ENCODE peak calls at places on chromosomes 5 and 9, in four cellular contexts. One of them, this sample, is unnamed.

GRCh38 chr9:130240410-130241197 is 25.0 kb upstream of the HMCN2 start:
- DNase-seq in H1: no peak
- DNase-seq in HCT116: peak; percentile 53
- DNase-seq in GM12878: peak; percentile 54
- DNase-seq in this sample: peak; percentile 85

GRCh38 chr9:98118640-98119601 is at the start of gene TRIM14:
- DNase-seq in H1: peak; percentile 80
- DNase-seq in HCT116: peak; percentile 18
- DNase-seq in GM12878: no peak
- DNase-seq in this sample: peak; percentile 45

GRCh38 chr9:129441852-129442251 is 179.0 kb downstream of the C9orf50 start:
- DNase-seq in H1: no peak
- DNase-seq in HCT116: no peak
- DNase-seq in GM12878: no peak
- DNase-seq in this sample: no peak

GRCh38 chr9:136013524-136014034 is 52.4 kb upstream of the UBAC1 start:
- DNase-seq in H1: no peak
- DNase-seq in HCT116: no peak
- DNase-seq in GM12878: no peak
- DNase-seq in this sample: no peak

GRCh38 chr9:129202613-129203555 is 24.8 kb upstream of the IER5L start:
- DNase-seq in H1: peak; percentile 99
- DNase-seq in HCT116: peak; percentile 54
- DNase-seq in GM12878: no peak
- DNase-seq in this sample: peak; percentile 73

GRCh38 chr5:50903651-50904050 is 237.2 kb downstream of the PARP8 start:
- DNase-seq in H1: no peak
- DNase-seq in HCT116: no peak
- DNase-seq in GM12878: no peak
- DNase-seq in this sample: no peak

GRCh38 chr9:123584202-123585176 is 228.5 kb downstream of the CRB2 start:
- DNase-seq in H1: no peak
- DNase-seq in HCT116: no peak
- DNase-seq in GM12878: no peak
- DNase-seq in this sample: peak; percentile 44

GRCh38 chr5:146306838-146307237 is 31.8 kb upstream of the POU4F3 start:
- DNase-seq in H1: no peak
- DNase-seq in HCT116: no peak
- DNase-seq in GM12878: no peak
- DNase-seq in this sample: no peak

GRCh38 chr5:6745706-6746217 is 32.5 kb downstream of the TENT4A start:
- DNase-seq in H1: no peak
- DNase-seq in HCT116: peak; percentile 31
- DNase-seq in GM12878: no peak
- DNase-seq in this sample: peak; percentile 53

GRCh38 chr5:72598461-72599433 is 91.5 kb upstream of the ZNF366 start:
- DNase-seq in H1: no peak
- DNase-seq in HCT116: no peak
- DNase-seq in GM12878: no peak
- DNase-seq in this sample: no peak

GRCh38 chr5:150297236-150297890 is 5.3 kb downstream of the ARSI start:
- DNase-seq in H1: no peak
- DNase-seq in HCT116: no peak
- DNase-seq in GM12878: no peak
- DNase-seq in this sample: no peak

GRCh38 chr5:143074414-143074996 is 304.3 kb downstream of the ARHGAP26 start:
- DNase-seq in H1: no peak
- DNase-seq in HCT116: no peak
- DNase-seq in GM12878: no peak
- DNase-seq in this sample: peak; percentile 50

GRCh38 chr5:157352756-157353340 is 86.9 kb downstream of the CYFIP2 start:
- DNase-seq in H1: no peak
- DNase-seq in HCT116: no peak
- DNase-seq in GM12878: no peak
- DNase-seq in this sample: no peak

GRCh38 chr5:112995764-112996618 is 19.4 kb downstream of the DCP2 start:
- DNase-seq in H1: peak; percentile 88
- DNase-seq in HCT116: peak; percentile 42
- DNase-seq in GM12878: no peak
- DNase-seq in this sample: peak; percentile 72
- TF ChIP-seq JUND in H1: no peak
- TF ChIP-seq JUND in HCT116: no peak
- TF ChIP-seq JUND in GM12878: no peak
- TF ChIP-seq JUND in this sample: no peak

GRCh38 chr5:32165-32564 is 59.8 kb upstream of the PLEKHG4B start:
- DNase-seq in H1: no peak
- DNase-seq in HCT116: no peak
- DNase-seq in GM12878: no peak
- DNase-seq in this sample: no peak

DNA sequence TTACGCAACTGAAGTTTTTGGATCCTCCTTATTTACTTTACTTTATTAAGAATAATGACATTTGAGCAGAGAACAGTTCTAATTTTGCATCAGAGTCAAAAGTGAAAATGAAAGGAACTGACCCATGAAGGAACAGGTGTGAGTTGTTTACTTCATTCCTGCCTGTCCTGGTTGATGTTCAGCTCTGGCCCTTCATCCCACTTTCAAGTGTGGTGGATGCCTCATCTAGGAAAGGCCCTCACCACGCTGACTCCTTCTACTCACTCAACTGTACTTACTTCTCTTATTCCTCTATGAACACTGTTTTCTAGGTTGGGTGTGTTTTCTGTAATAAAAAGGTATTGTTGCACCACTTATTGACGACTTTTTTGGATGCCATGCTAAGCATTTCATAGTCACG is 61.8 kb upstream of the PLEKHG4B start:
- DNase-seq in H1: no peak
- DNase-seq in HCT116: no peak
- DNase-seq in GM12878: no peak
- DNase-seq in this sample: no peak
- TF ChIP-seq JUND in H1: no peak
- TF ChIP-seq JUND in HCT116: no peak
- TF ChIP-seq JUND in GM12878: no peak
- TF ChIP-seq JUND in this sample: no peak

GRCh38 chr9:19161257-19162025 is 34.1 kb upstream of the PLIN2 start:
- DNase-seq in H1: no peak
- DNase-seq in HCT116: peak; percentile 76
- DNase-seq in GM12878: peak; percentile 74
- DNase-seq in this sample: no peak
- TF ChIP-seq JUND in H1: no peak
- TF ChIP-seq JUND in HCT116: peak; percentile 83
- TF ChIP-seq JUND in GM12878: no peak
- TF ChIP-seq JUND in this sample: no peak

DNA sequence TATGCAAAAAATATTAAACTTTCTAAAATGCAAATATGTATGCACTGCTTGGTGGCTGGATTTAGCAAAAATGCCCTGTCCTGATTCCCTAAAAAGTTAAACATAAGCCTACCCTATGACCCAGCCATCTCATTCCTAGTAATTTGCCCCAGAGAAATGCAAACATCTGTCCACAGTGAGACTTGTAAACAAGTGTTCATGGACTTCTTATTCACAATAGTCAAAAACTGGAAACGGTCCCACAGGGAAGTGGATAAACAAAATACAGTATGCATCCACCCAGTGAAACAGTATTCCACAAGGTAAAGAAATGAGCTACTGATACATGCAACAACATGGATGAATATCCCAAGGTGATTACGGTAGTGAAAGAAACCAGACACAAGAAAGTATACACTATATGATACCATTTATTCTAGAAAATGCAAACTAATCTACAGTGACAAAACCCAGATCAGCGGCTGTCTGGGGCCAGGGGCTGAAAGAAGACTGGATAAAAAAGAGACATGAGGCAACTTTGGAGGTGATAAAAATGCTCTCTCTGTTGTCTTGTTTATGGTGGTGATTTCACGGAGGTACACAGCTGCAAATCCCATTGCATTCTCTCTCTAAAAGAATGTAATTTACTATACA is 277.3 kb downstream of the GLIS3 start:
- DNase-seq in H1: no peak
- DNase-seq in HCT116: no peak
- DNase-seq in GM12878: no peak
- DNase-seq in this sample: no peak
- TF ChIP-seq JUND in H1: no peak
- TF ChIP-seq JUND in HCT116: no peak
- TF ChIP-seq JUND in GM12878: no peak
- TF ChIP-seq JUND in this sample: no peak

GRCh38 chr9:133113163-133113927 is 7.7 kb downstream of the RALGDS start:
- DNase-seq in H1: no peak
- DNase-seq in HCT116: no peak
- DNase-seq in GM12878: no peak
- DNase-seq in this sample: no peak

GRCh38 chr9:133114451-133114885 is 6.6 kb downstream of the RALGDS start:
- DNase-seq in H1: no peak
- DNase-seq in HCT116: no peak
- DNase-seq in GM12878: no peak
- DNase-seq in this sample: no peak

GRCh38 chr9:133113928-133114351 is 7.1 kb downstream of the RALGDS start:
- DNase-seq in H1: no peak
- DNase-seq in HCT116: no peak
- DNase-seq in GM12878: no peak
- DNase-seq in this sample: no peak

GRCh38 chr9:133111461-133112360 is 9.3 kb downstream of the RALGDS start:
- DNase-seq in H1: no peak
- DNase-seq in HCT116: no peak
- DNase-seq in GM12878: no peak
- DNase-seq in this sample: no peak

GRCh38 chr9:133112361-133113026 is 8.5 kb downstream of the RALGDS start:
- DNase-seq in H1: no peak
- DNase-seq in HCT116: no peak
- DNase-seq in GM12878: peak; percentile 63
- DNase-seq in this sample: no peak
- TF ChIP-seq JUND in H1: no peak
- TF ChIP-seq JUND in HCT116: no peak
- TF ChIP-seq JUND in GM12878: no peak
- TF ChIP-seq JUND in this sample: no peak

DNA sequence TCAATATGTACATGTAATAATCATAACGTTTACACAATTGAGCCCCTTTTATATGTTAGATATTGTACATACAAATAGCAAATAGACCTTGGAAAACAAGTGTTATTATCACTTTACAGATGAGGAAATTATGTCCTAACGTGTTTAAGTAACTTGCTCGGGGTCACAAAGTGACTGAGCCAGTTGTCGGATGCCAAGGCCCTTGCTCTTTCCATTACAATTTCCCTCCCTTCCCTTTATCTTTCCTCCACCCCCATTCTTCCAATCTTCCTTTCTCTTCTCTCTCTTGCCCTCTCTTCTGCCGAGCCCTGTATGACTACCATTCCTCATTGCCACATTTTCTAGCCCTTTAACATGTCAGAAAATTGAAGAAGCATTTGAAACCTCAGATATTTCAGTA is 34.4 kb upstream of the RAD23B start:
- DNase-seq in H1: no peak
- DNase-seq in HCT116: no peak
- DNase-seq in GM12878: no peak
- DNase-seq in this sample: no peak
- TF ChIP-seq JUND in H1: no peak
- TF ChIP-seq JUND in HCT116: no peak
- TF ChIP-seq JUND in GM12878: no peak
- TF ChIP-seq JUND in this sample: no peak

DNA sequence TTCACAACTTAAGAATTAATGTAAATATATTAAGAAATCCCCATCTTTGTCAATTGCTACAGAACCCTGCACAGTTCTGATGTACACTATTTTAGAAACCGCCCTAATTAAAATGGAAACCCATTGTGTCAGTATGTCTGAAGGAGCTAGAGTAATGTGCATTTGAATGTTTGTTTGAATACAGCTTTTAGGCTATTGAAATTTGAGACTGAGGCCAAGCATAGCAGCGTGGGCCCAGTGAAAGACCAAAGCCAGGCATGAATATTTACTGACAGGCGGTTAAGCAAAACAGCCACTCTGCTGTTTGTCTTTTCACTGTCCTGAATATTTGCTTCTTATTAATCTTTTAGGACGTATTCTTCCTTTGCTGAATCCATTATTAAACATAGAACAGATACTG is 252.3 kb downstream of the IZUMO3 start:
- DNase-seq in H1: no peak
- DNase-seq in HCT116: no peak
- DNase-seq in GM12878: no peak
- DNase-seq in this sample: no peak
- TF ChIP-seq JUND in H1: no peak
- TF ChIP-seq JUND in HCT116: no peak
- TF ChIP-seq JUND in GM12878: no peak
- TF ChIP-seq JUND in this sample: no peak

GRCh38 chr5:108259306-108259705 is 122.6 kb downstream of the FBXL17 start:
- DNase-seq in H1: no peak
- DNase-seq in HCT116: no peak
- DNase-seq in GM12878: no peak
- DNase-seq in this sample: no peak

GRCh38 chr5:108263338-108263737 is 118.6 kb downstream of the FBXL17 start:
- DNase-seq in H1: no peak
- DNase-seq in HCT116: no peak
- DNase-seq in GM12878: no peak
- DNase-seq in this sample: no peak

GRCh38 chr5:108258001-108258400 is 123.9 kb downstream of the FBXL17 start:
- DNase-seq in H1: no peak
- DNase-seq in HCT116: no peak
- DNase-seq in GM12878: no peak
- DNase-seq in this sample: no peak

GRCh38 chr5:108260858-108261170 is 121.1 kb downstream of the FBXL17 start:
- DNase-seq in H1: no peak
- DNase-seq in HCT116: no peak
- DNase-seq in GM12878: no peak
- DNase-seq in this sample: no peak

DNA sequence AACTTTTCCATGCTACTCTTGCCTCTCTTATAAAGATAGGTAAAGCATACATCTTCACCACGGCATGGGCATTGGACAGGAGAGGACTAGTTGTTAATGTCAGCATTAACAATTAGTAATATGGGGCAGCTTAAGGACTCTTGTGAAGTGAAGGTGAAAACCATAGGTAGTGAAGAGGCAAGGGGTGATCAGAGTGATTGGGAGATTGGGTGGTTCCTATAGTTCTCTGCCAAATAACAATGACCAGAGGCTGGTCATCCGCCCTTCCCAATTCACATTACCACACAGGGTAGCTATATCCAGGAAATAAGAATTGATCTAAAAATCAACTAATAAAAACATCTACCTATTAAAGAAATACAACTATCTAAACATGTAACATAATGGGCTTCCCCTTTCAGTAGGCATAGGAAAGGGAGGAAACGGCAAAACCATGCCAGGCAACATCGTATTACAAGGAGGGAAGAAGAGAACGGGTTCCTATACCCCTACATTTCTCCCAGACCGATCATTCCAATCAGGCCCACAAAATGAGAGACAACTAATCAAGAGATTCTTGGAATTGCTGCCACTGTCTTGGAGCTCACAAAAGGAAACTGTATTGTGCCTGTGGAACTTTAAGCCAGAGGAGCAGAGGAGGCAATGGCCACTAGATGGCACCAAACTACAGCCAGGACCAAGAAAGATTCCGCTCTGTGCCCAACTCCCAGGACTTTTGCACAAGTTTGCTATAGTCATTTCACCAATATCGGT is 121.6 kb downstream of the FBXL17 start:
- DNase-seq in H1: peak; percentile 79
- DNase-seq in HCT116: peak; percentile 73
- DNase-seq in GM12878: peak; percentile 34
- DNase-seq in this sample: peak; percentile 83
- TF ChIP-seq JUND in H1: no peak
- TF ChIP-seq JUND in HCT116: no peak
- TF ChIP-seq JUND in GM12878: no peak
- TF ChIP-seq JUND in this sample: no peak